ENCODE peak calls at places on chromosomes 1 and 21, in five cellular contexts. F, Z, H, O and B are unnamed samples.

GRCh38 chr1:51515312-51515960 is 3.6 kb downstream of the EPS15 start:
- DNase-seq in F (no peak), Z (no peak), H (no peak), O (no peak), B (no peak)

GRCh38 chr21:39363607-39364555 is 15.0 kb upstream of the HMGN1 start:
- DNase-seq in F (no peak), Z (no peak), H (no peak), O (no peak), B (peak; percentile 5)

GRCh38 chr1:54300395-54300794 is 100.4 kb downstream of the MRPL37 start:
- DNase-seq in F (no peak), Z (no peak), H (no peak), O (no peak), B (no peak)

GRCh38 chr1:117067528-117068370 is 7.6 kb downstream of the TTF2 start:
- DNase-seq in F (peak; percentile 67), Z (peak; percentile 82), H (no peak), O (no peak), B (peak; percentile 80)

GRCh38 chr21:17441370-17441769 is 71.5 kb upstream of the CXADR start:
- DNase-seq in F (no peak), Z (no peak), H (no peak), O (no peak), B (peak; percentile 93)

GRCh38 chr21:40054403-40054802 is 187.2 kb downstream of the PCP4 start:
- DNase-seq in F (peak; percentile 60), Z (no peak), H (peak; percentile 51), O (no peak), B (no peak)

GRCh38 chr1:219629481-219629880 is 16.6 kb upstream of the ZC3H11B start:
- DNase-seq in F (no peak), Z (no peak), H (no peak), O (no peak), B (no peak)

GRCh38 chr1:116842654-116843053 is 67.1 kb upstream of the PTGFRN start:
- DNase-seq in F (no peak), Z (peak; percentile 43), H (no peak), O (no peak), B (peak; percentile 5)

GRCh38 chr1:90357980-90358379 is 359.1 kb downstream of the BARHL2 start:
- DNase-seq in F (no peak), Z (no peak), H (no peak), O (no peak), B (no peak)

GRCh38 chr1:228964178-228964819 is 229.0 kb downstream of the RHOU start:
- DNase-seq in F (peak; percentile 87), Z (peak; percentile 11), H (no peak), O (no peak), B (no peak)

GRCh38 chr1:1782399-1783221 is 4.3 kb upstream of the NADK start:
- DNase-seq in F (peak; percentile 88), Z (peak; percentile 68), H (no peak), O (no peak), B (no peak)